ENCODE peak calls at places on chromosome 2, in ten cellular contexts. P, T, V, A, D, M, H, S, E and F are unnamed samples.

GRCh38 chr2:33354981-33355380 is 121.5 kb upstream of the RASGRP3 start:
- DNase-seq in P (no peak), M (peak; percentile 85), A (no peak), H (no peak), V (peak; percentile 89), E (no peak), S (no peak), T (no peak), D (no peak), F (no peak)

GRCh38 chr2:54366487-54367280 is 89.4 kb upstream of the SPTBN1 start:
- DNase-seq in S (no peak), T (no peak), D (no peak), E (no peak), P (no peak), V (peak; percentile 58), H (no peak), M (peak; percentile 33), A (no peak), F (no peak)

GRCh38 chr2:6184532-6185302 is 492.5 kb downstream of the SOX11 start:
- DNase-seq in T (no peak), E (no peak), H (peak; percentile 26), A (no peak), V (no peak), P (no peak), D (no peak), S (no peak), M (no peak), F (peak; percentile 46)

GRCh38 chr2:15154289-15154688 is 406.8 kb downstream of the NBAS start:
- DNase-seq in V (no peak), P (no peak), M (peak; percentile 12), T (no peak), H (no peak), D (no peak), E (no peak), A (no peak), S (no peak), F (no peak)

GRCh38 chr2:222296311-222296736 is 2.5 kb downstream of the PAX3 start:
- DNase-seq in S (no peak), M (no peak), V (no peak), A (no peak), E (no peak), D (no peak), P (no peak), H (no peak), T (no peak), F (no peak)

GRCh38 chr2:71800106-71800809 is 346.9 kb downstream of the DYSF start:
- DNase-seq in M (no peak), D (no peak), T (no peak), P (no peak), H (no peak), E (no peak), S (no peak), V (no peak), A (no peak), F (no peak)

GRCh38 chr2:198930170-198930569 is 527.6 kb downstream of the SATB2 start:
- DNase-seq in T (no peak), E (peak; percentile 45), A (no peak), D (peak; percentile 22), S (peak; percentile 61), M (no peak), P (peak; percentile 25), V (peak; percentile 31), H (no peak), F (no peak)

GRCh38 chr2:39266906-39267434 is 23.2 kb upstream of the CDKL4 start:
- DNase-seq in M (no peak), T (no peak), P (no peak), S (no peak), H (no peak), D (no peak), A (no peak), V (no peak), E (no peak), F (no peak)

DNA sequence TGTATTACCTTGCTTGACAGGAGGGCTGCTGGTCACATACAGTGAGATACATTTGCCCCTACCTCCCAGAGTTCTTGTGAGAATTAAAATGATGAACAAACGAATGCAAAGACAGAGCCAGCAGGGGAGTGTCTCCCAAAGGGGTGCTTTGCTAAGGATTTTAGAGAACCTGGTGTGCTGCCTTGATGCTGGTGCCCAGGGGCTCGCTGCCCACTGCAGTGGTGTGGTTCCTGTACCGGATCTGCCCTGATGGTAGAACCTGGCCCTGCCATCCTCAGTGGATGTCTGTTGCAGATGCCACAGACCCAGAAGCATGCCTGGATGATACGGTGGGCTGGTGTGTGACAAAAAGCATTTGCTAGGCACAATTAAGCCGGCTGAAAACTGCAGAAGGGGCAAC is 414.8 kb upstream of the HS6ST1 start:
- DNase-seq in H (peak; percentile 44), V (no peak), S (no peak), D (no peak), A (no peak), E (no peak), M (no peak), T (no peak), P (no peak), F (no peak)
- H3K4me2 ChIP-seq in H (no peak overlapping the region), V (no peak overlapping the region), S (no peak overlapping the region), D (no peak overlapping the region), A (no peak overlapping the region), E (peak overlapping the region; percentile 28), M (no peak overlapping the region), T (no peak overlapping the region), P (no peak overlapping the region), F (no peak overlapping the region)

GRCh38 chr2:219001577-219002394 is 8.6 kb upstream of the CRYBA2 start:
- DNase-seq in H (peak; percentile 50), P (no peak), V (no peak), D (peak; percentile 52), S (peak; percentile 66), A (peak; percentile 40), T (peak; percentile 70), M (peak; percentile 86), E (no peak), F (peak; percentile 95)

GRCh38 chr2:218999881-219000568 is 6.8 kb upstream of the CRYBA2 start:
- DNase-seq in A (no peak), P (no peak), S (peak; percentile 84), H (peak; percentile 82), E (no peak), V (no peak), M (no peak), D (no peak), T (no peak), F (peak; percentile 40)

GRCh38 chr2:218999021-218999880 is 6.0 kb upstream of the CRYBA2 start:
- DNase-seq in H (peak; percentile 52), V (no peak), A (no peak), D (peak; percentile 3), S (no peak), E (no peak), P (no peak), M (no peak), T (no peak), F (no peak)

GRCh38 chr2:219001100-219001576 is 7.9 kb upstream of the CRYBA2 start:
- DNase-seq in M (peak; percentile 6), D (no peak), P (no peak), H (no peak), E (no peak), A (no peak), V (no peak), T (no peak), S (no peak), F (peak; percentile 31)

GRCh38 chr2:219000569-219000960 is 7.3 kb upstream of the CRYBA2 start:
- DNase-seq in A (no peak), M (no peak), S (no peak), P (no peak), V (no peak), D (no peak), E (no peak), H (peak; percentile 60), T (no peak), F (no peak)
- H3K9me2 ChIP-seq in A (no peaks in the 10 kb centered on the region), M (no peaks in the 10 kb centered on the region), S (no peaks in the 10 kb centered on the region), P (no peaks in the 10 kb centered on the region), V (no peaks in the 10 kb centered on the region), D (no peaks in the 10 kb centered on the region), E (no peaks in the 10 kb centered on the region), H (no peaks in the 10 kb centered on the region), T (no peaks in the 10 kb centered on the region), F (no peaks in the 10 kb centered on the region)

GRCh38 chr2:187266147-187266546 is 181.9 kb downstream of the CALCRL start:
- DNase-seq in S (no peak), T (no peak), H (no peak), P (no peak), A (no peak), D (no peak), E (no peak), V (no peak), M (no peak), F (no peak)

GRCh38 chr2:187261705-187262104 is 186.3 kb downstream of the CALCRL start:
- DNase-seq in H (no peak), T (no peak), P (no peak), D (no peak), E (no peak), M (no peak), S (no peak), A (no peak), V (no peak), F (no peak)

GRCh38 chr2:187263675-187264580 is 184.1 kb downstream of the CALCRL start:
- DNase-seq in M (no peak), A (no peak), D (no peak), T (no peak), V (no peak), S (peak; percentile 45), H (no peak), E (no peak), P (no peak), F (no peak)

GRCh38 chr2:187264612-187265011 is 183.4 kb downstream of the CALCRL start:
- DNase-seq in M (no peak), E (no peak), H (no peak), S (no peak), V (no peak), D (no peak), A (no peak), P (no peak), T (no peak), F (no peak)
- H3K4me2 ChIP-seq in M (no peak overlapping the region), E (no peak overlapping the region), H (no peak overlapping the region), S (peak overlapping the region; percentile 27), V (no peak overlapping the region), D (no peak overlapping the region), A (no peak overlapping the region), P (no peak overlapping the region), T (no peak overlapping the region), F (no peak overlapping the region)

GRCh38 chr2:10918661-10919414 is 7.1 kb downstream of the KCNF1 start:
- DNase-seq in V (no peak), M (no peak), P (no peak), E (no peak), A (no peak), T (no peak), H (no peak), S (no peak), D (no peak), F (no peak)

GRCh38 chr2:10921525-10921924 is 9.8 kb downstream of the KCNF1 start:
- DNase-seq in D (no peak), P (no peak), S (no peak), H (no peak), A (no peak), E (no peak), T (no peak), M (no peak), V (no peak), F (no peak)

GRCh38 chr2:10919415-10919775 is 7.7 kb downstream of the KCNF1 start:
- DNase-seq in T (no peak), E (no peak), V (no peak), A (no peak), S (no peak), P (no peak), D (no peak), M (no peak), H (no peak), F (no peak)

GRCh38 chr2:10920764-10921468 is 9.2 kb downstream of the KCNF1 start:
- DNase-seq in E (no peak), D (no peak), V (no peak), A (no peak), M (no peak), H (no peak), T (no peak), P (no peak), S (no peak), F (no peak)

DNA sequence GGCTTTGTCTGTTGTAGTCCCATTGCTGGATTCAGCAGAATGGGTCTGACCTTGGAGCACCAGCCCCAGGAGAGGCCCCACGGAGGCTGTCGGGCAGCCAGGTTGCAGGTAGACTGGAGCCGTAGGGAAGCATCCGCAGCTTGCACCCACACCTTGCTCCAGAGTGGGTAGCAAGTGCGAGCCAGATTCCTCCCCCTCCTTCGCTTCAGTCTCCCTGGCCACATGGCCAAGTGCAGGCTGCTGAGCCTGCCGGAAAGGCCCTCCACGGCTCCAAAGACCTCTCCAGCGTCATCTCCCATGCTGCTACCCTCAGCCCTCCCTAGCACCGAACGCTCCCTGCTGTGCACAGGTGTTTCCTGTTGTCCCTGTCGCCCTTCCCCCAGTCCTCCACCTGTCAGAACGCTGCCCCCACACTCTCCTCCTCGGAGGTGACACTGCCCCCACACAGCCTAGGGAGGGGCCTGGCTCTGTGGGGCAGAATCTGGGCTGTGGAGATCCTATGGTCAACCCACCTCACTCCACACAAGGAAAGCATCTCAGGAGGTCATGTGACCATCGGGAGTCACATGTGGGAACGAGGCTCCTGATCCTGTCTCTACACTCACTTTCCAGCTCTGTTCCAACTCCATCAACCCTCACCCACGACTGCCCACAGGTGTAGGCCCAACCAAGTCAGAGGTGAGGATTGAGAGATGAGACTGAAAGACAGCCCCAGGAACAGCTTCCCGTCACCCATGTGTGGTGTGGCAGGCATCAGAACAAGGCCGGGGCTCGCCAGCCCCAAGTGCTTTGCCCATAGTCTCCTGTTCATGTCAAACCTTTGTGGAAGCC is 8.3 kb downstream of the KCNF1 start:
- DNase-seq in H (no peak), P (peak; percentile 18), T (no peak), M (no peak), E (no peak), S (peak; percentile 52), D (no peak), A (no peak), V (no peak), F (no peak)
- H3K9me2 ChIP-seq in H (no peaks in the 10 kb centered on the region), P (no peaks in the 10 kb centered on the region), T (no peaks in the 10 kb centered on the region), M (no peaks in the 10 kb centered on the region), E (no peaks in the 10 kb centered on the region), S (no peaks in the 10 kb centered on the region), D (no peaks in the 10 kb centered on the region), A (no peaks in the 10 kb centered on the region), V (no peaks in the 10 kb centered on the region), F (no peaks in the 10 kb centered on the region)